ENCODE peak calls at places on chromosomes 1 and 21, in four cellular contexts. O, B, E and G are unnamed samples.

GRCh38 chr1:912740-913301 is 10.9 kb upstream of the SAMD11 start:
- DNase-seq in B (no peak), O (peak), E (no peak), G (no peak)

GRCh38 chr21:34530264-34530663 is 18.3 kb upstream of the KCNE1 start:
- DNase-seq in B (no peak), E (no peak), O (no peak), G (no peak)

GRCh38 chr1:21764615-21765423 is 18.1 kb downstream of the USP48 start:
- DNase-seq in E (no peak), O (peak), B (no peak), G (peak)

GRCh38 chr1:11980676-11980972 is 380 bp downstream of the MFN2 start:
- DNase-seq in B (no peak), E (no peak), O (no peak), G (no peak)

GRCh38 chr1:153343811-153344717 is 4.6 kb downstream of the PGLYRP4 start:
- DNase-seq in O (no peak), E (peak), B (no peak), G (no peak)

GRCh38 chr21:35599164-35599563 is 461.2 kb downstream of the SETD4 start:
- DNase-seq in O (no peak), B (no peak), E (no peak), G (no peak)

GRCh38 chr1:204975021-204975420 is 68.0 kb upstream of the CNTN2 start:
- DNase-seq in E (no peak), B (no peak), O (no peak), G (no peak)

GRCh38 chr1:94908190-94908589 is 18.7 kb downstream of the CNN3 start:
- DNase-seq in B (no peak), E (no peak), O (no peak), G (no peak)

GRCh38 chr21:42631142-42631541 is 22.3 kb upstream of the PDE9A start:
- DNase-seq in B (no peak), E (no peak), O (no peak), G (no peak)

GRCh38 chr1:238457610-238458009 is 566.9 kb upstream of the ZP4 start:
- DNase-seq in O (no peak), E (no peak), B (no peak), G (no peak)

GRCh38 chr1:15344800-15345710 is 64.6 kb upstream of the EFHD2 start:
- DNase-seq in O (no peak), E (no peak), B (no peak), G (no peak)

GRCh38 chr1:64841330-64842065 is 96.6 kb downstream of the RAVER2 start:
- DNase-seq in B (no peak), E (no peak), O (no peak), G (no peak)

GRCh38 chr21:28247454-28248020 is 745.1 kb downstream of the LTN1 start:
- DNase-seq in O (no peak), E (no peak), B (no peak), G (no peak)

GRCh38 chr1:80882552-80882951 is 918.2 kb upstream of the ADGRL2 start:
- DNase-seq in E (no peak), B (no peak), O (no peak), G (no peak)

GRCh38 chr1:117569956-117570355 is 35.9 kb upstream of the TENT5C start:
- DNase-seq in O (no peak), E (no peak), B (no peak), G (no peak)

GRCh38 chr1:184156521-184157395 is 105.2 kb downstream of the TSEN15 start:
- DNase-seq in E (no peak), O (no peak), B (peak), G (no peak)

GRCh38 chr1:218439541-218440295 is 94.6 kb downstream of the TGFB2 start:
- DNase-seq in E (no peak), O (no peak), B (no peak), G (no peak)

GRCh38 chr21:45838636-45839035 is 142.9 kb upstream of the COL6A1 start:
- DNase-seq in O (no peak), E (no peak), B (no peak), G (no peak)

GRCh38 chr1:1577367-1578011 is 2.8 kb upstream of the SSU72 start:
- DNase-seq in B (no peak), E (no peak), O (no peak), G (no peak)

GRCh38 chr1:37817481-37817880 is 9.5 kb upstream of the YRDC start:
- DNase-seq in B (no peak), O (no peak), E (no peak), G (peak)

GRCh38 chr1:180218806-180219765 is 11.0 kb upstream of the LHX4 start:
- DNase-seq in O (no peak), E (no peak), B (no peak), G (no peak)